ENCODE peak calls at places on chromosome 22, in ten cellular contexts. One of them, this sample, is unnamed.

GRCh38 chr22:26766510-26767350 is 109.3 kb downstream of the MIAT start:
- DNase-seq in AG04450: no peak
- DNase-seq in astrocyte of the cerebellum: no peak
- DNase-seq in AG10803: no peak
- DNase-seq in brain microvascular endothelial cell: no peak
- DNase-seq in fibroblast of pulmonary artery: no peak
- DNase-seq in nephron progenitor cell: no peak
- DNase-seq in GM10248: no peak
- DNase-seq in endothelial cell: no peak
- DNase-seq in osteocyte: no peak
- DNase-seq in this sample: no peak

GRCh38 chr22:40638261-40638660 is 1.7 kb upstream of the MRTFA start:
- DNase-seq in brain microvascular endothelial cell: no peak
- DNase-seq in endothelial cell: no peak
- DNase-seq in astrocyte of the cerebellum: no peak
- DNase-seq in GM10248: no peak
- DNase-seq in nephron progenitor cell: no peak
- DNase-seq in AG04450: no peak
- DNase-seq in fibroblast of pulmonary artery: no peak
- DNase-seq in osteocyte: no peak
- DNase-seq in AG10803: no peak
- DNase-seq in this sample: no peak

GRCh38 chr22:41565403-41566054 is 4.7 kb downstream of the CSDC2 start:
- DNase-seq in endothelial cell: no peak
- DNase-seq in osteocyte: no peak
- DNase-seq in brain microvascular endothelial cell: peak; percentile 82
- DNase-seq in nephron progenitor cell: no peak
- DNase-seq in AG10803: peak; percentile 70
- DNase-seq in GM10248: no peak
- DNase-seq in fibroblast of pulmonary artery: peak; percentile 84
- DNase-seq in AG04450: peak; percentile 56
- DNase-seq in astrocyte of the cerebellum: peak; percentile 75
- DNase-seq in this sample: peak; percentile 39

GRCh38 chr22:49936973-49937757 is 18.7 kb downstream of the CRELD2 start:
- DNase-seq in brain microvascular endothelial cell: no peak
- DNase-seq in fibroblast of pulmonary artery: no peak
- DNase-seq in endothelial cell: no peak
- DNase-seq in AG10803: no peak
- DNase-seq in GM10248: no peak
- DNase-seq in astrocyte of the cerebellum: no peak
- DNase-seq in osteocyte: no peak
- DNase-seq in AG04450: no peak
- DNase-seq in nephron progenitor cell: no peak
- DNase-seq in this sample: no peak

GRCh38 chr22:42813501-42813900 is 43.6 kb downstream of the ARFGAP3 start:
- DNase-seq in fibroblast of pulmonary artery: no peak
- DNase-seq in endothelial cell: no peak
- DNase-seq in GM10248: no peak
- DNase-seq in nephron progenitor cell: no peak
- DNase-seq in AG04450: no peak
- DNase-seq in AG10803: no peak
- DNase-seq in osteocyte: peak; percentile 75
- DNase-seq in astrocyte of the cerebellum: no peak
- DNase-seq in brain microvascular endothelial cell: no peak
- DNase-seq in this sample: no peak

GRCh38 chr22:27347951-27348350 is 453.6 kb downstream of the MN1 start:
- DNase-seq in AG10803: no peak
- DNase-seq in astrocyte of the cerebellum: peak; percentile 22
- DNase-seq in nephron progenitor cell: no peak
- DNase-seq in AG04450: no peak
- DNase-seq in endothelial cell: no peak
- DNase-seq in fibroblast of pulmonary artery: no peak
- DNase-seq in osteocyte: no peak
- DNase-seq in GM10248: no peak
- DNase-seq in brain microvascular endothelial cell: no peak
- DNase-seq in this sample: no peak

GRCh38 chr22:22424210-22424800 is 84.2 kb downstream of the ZNF280B start:
- DNase-seq in osteocyte: no peak
- DNase-seq in AG04450: no peak
- DNase-seq in astrocyte of the cerebellum: no peak
- DNase-seq in GM10248: no peak
- DNase-seq in nephron progenitor cell: no peak
- DNase-seq in AG10803: no peak
- DNase-seq in endothelial cell: no peak
- DNase-seq in brain microvascular endothelial cell: no peak
- DNase-seq in fibroblast of pulmonary artery: no peak
- DNase-seq in this sample: no peak

GRCh38 chr22:50630376-50630775 is 2.4 kb upstream of the ARSA start:
- DNase-seq in astrocyte of the cerebellum: no peak
- DNase-seq in fibroblast of pulmonary artery: no peak
- DNase-seq in endothelial cell: no peak
- DNase-seq in brain microvascular endothelial cell: no peak
- DNase-seq in AG10803: no peak
- DNase-seq in nephron progenitor cell: no peak
- DNase-seq in osteocyte: no peak
- DNase-seq in GM10248: no peak
- DNase-seq in AG04450: no peak
- DNase-seq in this sample: no peak

GRCh38 chr22:28410050-28410816 is 269.4 kb downstream of the TTC28 start:
- DNase-seq in AG04450: no peak
- DNase-seq in astrocyte of the cerebellum: peak; percentile 38
- DNase-seq in fibroblast of pulmonary artery: peak; percentile 53
- DNase-seq in brain microvascular endothelial cell: peak; percentile 7
- DNase-seq in nephron progenitor cell: no peak
- DNase-seq in GM10248: no peak
- DNase-seq in AG10803: peak; percentile 66
- DNase-seq in endothelial cell: no peak
- DNase-seq in osteocyte: no peak
- DNase-seq in this sample: no peak

GRCh38 chr22:40081662-40082061 is 86.9 kb downstream of the FAM83F start:
- DNase-seq in GM10248: no peak
- DNase-seq in fibroblast of pulmonary artery: no peak
- DNase-seq in nephron progenitor cell: no peak
- DNase-seq in AG04450: no peak
- DNase-seq in osteocyte: no peak
- DNase-seq in brain microvascular endothelial cell: no peak
- DNase-seq in endothelial cell: no peak
- DNase-seq in AG10803: no peak
- DNase-seq in astrocyte of the cerebellum: no peak
- DNase-seq in this sample: no peak

GRCh38 chr22:37032535-37033460 is 13.3 kb downstream of the MPST start:
- DNase-seq in AG10803: peak; percentile 86
- DNase-seq in osteocyte: no peak
- DNase-seq in AG04450: no peak
- DNase-seq in nephron progenitor cell: no peak
- DNase-seq in GM10248: no peak
- DNase-seq in astrocyte of the cerebellum: no peak
- DNase-seq in endothelial cell: no peak
- DNase-seq in brain microvascular endothelial cell: no peak
- DNase-seq in fibroblast of pulmonary artery: peak; percentile 93
- DNase-seq in this sample: peak; percentile 52

GRCh38 chr22:50577987-50578775 is at the start of gene CPT1B:
- DNase-seq in fibroblast of pulmonary artery: no peak
- DNase-seq in GM10248: no peak
- DNase-seq in astrocyte of the cerebellum: no peak
- DNase-seq in nephron progenitor cell: no peak
- DNase-seq in endothelial cell: no peak
- DNase-seq in AG10803: peak; percentile 31
- DNase-seq in brain microvascular endothelial cell: no peak
- DNase-seq in osteocyte: no peak
- DNase-seq in AG04450: no peak
- DNase-seq in this sample: no peak

GRCh38 chr22:49751968-49752597 is 75.6 kb downstream of the BRD1 start:
- DNase-seq in osteocyte: no peak
- DNase-seq in fibroblast of pulmonary artery: no peak
- DNase-seq in AG10803: no peak
- DNase-seq in GM10248: no peak
- DNase-seq in AG04450: no peak
- DNase-seq in astrocyte of the cerebellum: no peak
- DNase-seq in endothelial cell: no peak
- DNase-seq in nephron progenitor cell: no peak
- DNase-seq in brain microvascular endothelial cell: no peak
- DNase-seq in this sample: no peak

GRCh38 chr22:10961043-10961860 is 4566.7 kb upstream of the OR11H1 start:
- DNase-seq in osteocyte: peak; percentile 90
- DNase-seq in AG04450: no peak
- DNase-seq in fibroblast of pulmonary artery: no peak
- DNase-seq in astrocyte of the cerebellum: no peak
- DNase-seq in brain microvascular endothelial cell: no peak
- DNase-seq in AG10803: no peak
- DNase-seq in nephron progenitor cell: no peak
- DNase-seq in endothelial cell: no peak
- DNase-seq in GM10248: peak; percentile 8
- DNase-seq in this sample: no peak

GRCh38 chr22:31241936-31242335 is 29.8 kb downstream of the LIMK2 start:
- DNase-seq in fibroblast of pulmonary artery: peak; percentile 62
- DNase-seq in endothelial cell: no peak
- DNase-seq in brain microvascular endothelial cell: peak; percentile 82
- DNase-seq in GM10248: no peak
- DNase-seq in osteocyte: no peak
- DNase-seq in astrocyte of the cerebellum: no peak
- DNase-seq in nephron progenitor cell: no peak
- DNase-seq in AG10803: peak; percentile 23
- DNase-seq in AG04450: no peak
- DNase-seq in this sample: no peak

GRCh38 chr22:40055143-40055926 is 60.6 kb downstream of the FAM83F start:
- DNase-seq in AG10803: no peak
- DNase-seq in AG04450: no peak
- DNase-seq in endothelial cell: no peak
- DNase-seq in nephron progenitor cell: no peak
- DNase-seq in GM10248: peak; percentile 38
- DNase-seq in fibroblast of pulmonary artery: no peak
- DNase-seq in osteocyte: no peak
- DNase-seq in brain microvascular endothelial cell: no peak
- DNase-seq in astrocyte of the cerebellum: no peak
- DNase-seq in this sample: no peak

GRCh38 chr22:20844055-20845037 is 14.3 kb downstream of the PI4KA start:
- DNase-seq in astrocyte of the cerebellum: no peak
- DNase-seq in brain microvascular endothelial cell: no peak
- DNase-seq in endothelial cell: no peak
- DNase-seq in AG10803: no peak
- DNase-seq in fibroblast of pulmonary artery: no peak
- DNase-seq in AG04450: no peak
- DNase-seq in GM10248: no peak
- DNase-seq in osteocyte: no peak
- DNase-seq in nephron progenitor cell: no peak
- DNase-seq in this sample: no peak

GRCh38 chr22:36982136-36982535 is 37.1 kb downstream of the TST start:
- DNase-seq in AG10803: no peak
- DNase-seq in AG04450: no peak
- DNase-seq in nephron progenitor cell: no peak
- DNase-seq in astrocyte of the cerebellum: no peak
- DNase-seq in brain microvascular endothelial cell: no peak
- DNase-seq in GM10248: no peak
- DNase-seq in fibroblast of pulmonary artery: no peak
- DNase-seq in osteocyte: no peak
- DNase-seq in endothelial cell: no peak
- DNase-seq in this sample: no peak

GRCh38 chr22:25369133-25369532 is 149.7 kb downstream of the CRYBB2 start:
- DNase-seq in astrocyte of the cerebellum: no peak
- DNase-seq in AG10803: no peak
- DNase-seq in osteocyte: no peak
- DNase-seq in brain microvascular endothelial cell: no peak
- DNase-seq in nephron progenitor cell: no peak
- DNase-seq in fibroblast of pulmonary artery: no peak
- DNase-seq in AG04450: no peak
- DNase-seq in endothelial cell: no peak
- DNase-seq in GM10248: no peak
- DNase-seq in this sample: no peak
- TF ChIP-seq CTCF in astrocyte of the cerebellum: no peak
- TF ChIP-seq CTCF in AG10803: no peak
- TF ChIP-seq CTCF in osteocyte: no peak
- TF ChIP-seq CTCF in brain microvascular endothelial cell: no peak
- TF ChIP-seq CTCF in nephron progenitor cell: no peak
- TF ChIP-seq CTCF in fibroblast of pulmonary artery: no peak
- TF ChIP-seq CTCF in AG04450: no peak
- TF ChIP-seq CTCF in endothelial cell: no peak
- TF ChIP-seq CTCF in GM10248: no peak
- TF ChIP-seq CTCF in this sample: no peak

DNA sequence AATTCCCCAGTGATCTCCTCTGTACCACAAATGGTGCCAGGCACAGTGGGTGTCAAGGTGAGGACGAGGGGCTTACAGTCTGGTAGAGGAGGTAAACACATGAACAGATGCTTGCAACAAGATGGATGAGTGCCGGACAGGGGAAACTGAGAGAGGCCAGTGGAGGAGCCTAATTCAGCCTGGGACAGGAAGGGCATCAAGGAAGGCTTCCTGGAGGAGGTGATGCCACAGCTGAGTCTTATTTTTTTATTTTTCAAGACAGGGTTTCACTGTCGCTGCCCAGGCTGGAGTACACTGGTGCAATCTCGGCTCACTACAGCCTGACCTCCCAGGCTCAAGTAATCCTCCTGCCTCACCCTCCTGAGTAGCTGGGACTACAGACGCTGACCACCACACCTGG is 18.8 kb upstream of the NEFH start:
- DNase-seq in nephron progenitor cell: no peak
- DNase-seq in GM10248: no peak
- DNase-seq in brain microvascular endothelial cell: no peak
- DNase-seq in fibroblast of pulmonary artery: no peak
- DNase-seq in AG04450: no peak
- DNase-seq in endothelial cell: no peak
- DNase-seq in AG10803: no peak
- DNase-seq in astrocyte of the cerebellum: no peak
- DNase-seq in osteocyte: no peak
- DNase-seq in this sample: no peak
- TF ChIP-seq CTCF in nephron progenitor cell: no peak
- TF ChIP-seq CTCF in GM10248: no peak
- TF ChIP-seq CTCF in brain microvascular endothelial cell: no peak
- TF ChIP-seq CTCF in fibroblast of pulmonary artery: no peak
- TF ChIP-seq CTCF in AG04450: no peak
- TF ChIP-seq CTCF in endothelial cell: no peak
- TF ChIP-seq CTCF in AG10803: no peak
- TF ChIP-seq CTCF in astrocyte of the cerebellum: no peak
- TF ChIP-seq CTCF in osteocyte: no peak
- TF ChIP-seq CTCF in this sample: no peak

GRCh38 chr22:24133187-24133965 is 47.9 kb upstream of the SUSD2 start:
- DNase-seq in AG04450: no peak
- DNase-seq in endothelial cell: no peak
- DNase-seq in osteocyte: no peak
- DNase-seq in astrocyte of the cerebellum: no peak
- DNase-seq in brain microvascular endothelial cell: no peak
- DNase-seq in GM10248: no peak
- DNase-seq in fibroblast of pulmonary artery: peak; percentile 29
- DNase-seq in nephron progenitor cell: no peak
- DNase-seq in AG10803: peak; percentile 11
- DNase-seq in this sample: no peak
- TF ChIP-seq CTCF in AG04450: peak; percentile 57
- TF ChIP-seq CTCF in endothelial cell: no peak
- TF ChIP-seq CTCF in osteocyte: peak; percentile 32
- TF ChIP-seq CTCF in astrocyte of the cerebellum: peak; percentile 51
- TF ChIP-seq CTCF in brain microvascular endothelial cell: peak; percentile 64
- TF ChIP-seq CTCF in GM10248: peak; percentile 43
- TF ChIP-seq CTCF in fibroblast of pulmonary artery: peak; percentile 27
- TF ChIP-seq CTCF in nephron progenitor cell: no peak
- TF ChIP-seq CTCF in AG10803: peak; percentile 30
- TF ChIP-seq CTCF in this sample: peak; percentile 27

DNA sequence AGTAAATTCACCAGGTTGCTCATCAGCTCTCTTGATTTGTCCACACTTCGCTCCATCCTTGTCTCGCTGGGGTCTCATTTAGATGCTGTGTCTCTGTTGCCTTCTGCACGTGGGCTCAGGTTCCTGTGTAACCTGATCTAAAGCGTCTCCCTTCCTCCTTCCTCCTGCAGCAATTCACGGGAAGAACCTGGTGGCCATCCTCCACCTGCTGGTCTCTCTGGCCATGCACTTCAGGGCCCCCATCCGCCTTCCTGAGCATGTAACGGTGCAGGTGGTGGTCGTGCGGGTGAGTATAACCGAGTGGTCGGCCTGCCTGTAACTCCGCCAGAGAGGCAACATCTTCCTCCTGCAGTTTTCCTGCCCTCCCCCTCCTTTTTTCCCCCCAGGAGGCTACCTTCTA is 48.0 kb upstream of the PARVG start:
- DNase-seq in AG10803: no peak
- DNase-seq in AG04450: no peak
- DNase-seq in osteocyte: no peak
- DNase-seq in astrocyte of the cerebellum: no peak
- DNase-seq in brain microvascular endothelial cell: no peak
- DNase-seq in nephron progenitor cell: no peak
- DNase-seq in endothelial cell: no peak
- DNase-seq in fibroblast of pulmonary artery: no peak
- DNase-seq in GM10248: no peak
- DNase-seq in this sample: no peak
- TF ChIP-seq CTCF in AG10803: no peak
- TF ChIP-seq CTCF in AG04450: no peak
- TF ChIP-seq CTCF in osteocyte: no peak
- TF ChIP-seq CTCF in astrocyte of the cerebellum: no peak
- TF ChIP-seq CTCF in brain microvascular endothelial cell: no peak
- TF ChIP-seq CTCF in nephron progenitor cell: no peak
- TF ChIP-seq CTCF in endothelial cell: no peak
- TF ChIP-seq CTCF in fibroblast of pulmonary artery: no peak
- TF ChIP-seq CTCF in GM10248: no peak
- TF ChIP-seq CTCF in this sample: no peak